ENCODE peak calls at places on chromosomes 6 and 20, in ten cellular contexts. One of them, this sample, is unnamed.

GRCh38 chr6:154441995-154442310 is 68.5 kb downstream of the CNKSR3 start:
- DNase-seq in skeletal muscle cell: no peak
- DNase-seq in Ammon's horn: no peak
- DNase-seq in activated CD8-positive, alpha-beta memory T cell treated with anti-CD3 and anti-CD28 coated beads for 1 hour: no peak
- DNase-seq in PC-3: no peak
- DNase-seq in ascending aorta: no peak
- DNase-seq in GM03348: no peak
- DNase-seq in CD4-positive, alpha-beta T cell: no peak
- DNase-seq in tibial artery: no peak
- DNase-seq in activated CD4-positive, alpha-beta T cell treated with anti-CD3 and anti-CD28 coated beads, Interleukin-2, amount 50 U/mL, for 4 hours: no peak
- DNase-seq in this sample: no peak

GRCh38 chr6:4270799-4271198 is 135.4 kb upstream of the ECI2 start:
- DNase-seq in skeletal muscle cell: no peak
- DNase-seq in Ammon's horn: peak
- DNase-seq in activated CD8-positive, alpha-beta memory T cell treated with anti-CD3 and anti-CD28 coated beads for 1 hour: no peak
- DNase-seq in PC-3: peak
- DNase-seq in ascending aorta: no peak
- DNase-seq in GM03348: peak
- DNase-seq in CD4-positive, alpha-beta T cell: no peak
- DNase-seq in tibial artery: no peak
- DNase-seq in activated CD4-positive, alpha-beta T cell treated with anti-CD3 and anti-CD28 coated beads, Interleukin-2, amount 50 U/mL, for 4 hours: no peak
- DNase-seq in this sample: no peak

GRCh38 chr6:153058291-153058690 is 55.8 kb upstream of the MTRF1L start:
- DNase-seq in skeletal muscle cell: no peak
- DNase-seq in Ammon's horn: no peak
- DNase-seq in activated CD8-positive, alpha-beta memory T cell treated with anti-CD3 and anti-CD28 coated beads for 1 hour: no peak
- DNase-seq in PC-3: peak
- DNase-seq in ascending aorta: no peak
- DNase-seq in GM03348: no peak
- DNase-seq in CD4-positive, alpha-beta T cell: no peak
- DNase-seq in tibial artery: no peak
- DNase-seq in activated CD4-positive, alpha-beta T cell treated with anti-CD3 and anti-CD28 coated beads, Interleukin-2, amount 50 U/mL, for 4 hours: no peak
- DNase-seq in this sample: no peak

GRCh38 chr6:133435065-133435728 is 194.0 kb downstream of the EYA4 start:
- DNase-seq in skeletal muscle cell: no peak
- DNase-seq in Ammon's horn: no peak
- DNase-seq in activated CD8-positive, alpha-beta memory T cell treated with anti-CD3 and anti-CD28 coated beads for 1 hour: no peak
- DNase-seq in PC-3: no peak
- DNase-seq in ascending aorta: no peak
- DNase-seq in GM03348: no peak
- DNase-seq in CD4-positive, alpha-beta T cell: no peak
- DNase-seq in tibial artery: no peak
- DNase-seq in activated CD4-positive, alpha-beta T cell treated with anti-CD3 and anti-CD28 coated beads, Interleukin-2, amount 50 U/mL, for 4 hours: no peak
- DNase-seq in this sample: no peak

GRCh38 chr20:8855315-8855714 is 213.6 kb upstream of the PLCB4 start:
- DNase-seq in skeletal muscle cell: peak
- DNase-seq in Ammon's horn: no peak
- DNase-seq in activated CD8-positive, alpha-beta memory T cell treated with anti-CD3 and anti-CD28 coated beads for 1 hour: no peak
- DNase-seq in PC-3: peak
- DNase-seq in ascending aorta: no peak
- DNase-seq in GM03348: peak
- DNase-seq in CD4-positive, alpha-beta T cell: no peak
- DNase-seq in tibial artery: no peak
- DNase-seq in activated CD4-positive, alpha-beta T cell treated with anti-CD3 and anti-CD28 coated beads, Interleukin-2, amount 50 U/mL, for 4 hours: no peak
- DNase-seq in this sample: no peak

GRCh38 chr6:118198746-118199145 is 291.7 kb downstream of the SLC35F1 start:
- DNase-seq in skeletal muscle cell: no peak
- DNase-seq in Ammon's horn: no peak
- DNase-seq in activated CD8-positive, alpha-beta memory T cell treated with anti-CD3 and anti-CD28 coated beads for 1 hour: no peak
- DNase-seq in PC-3: no peak
- DNase-seq in ascending aorta: no peak
- DNase-seq in GM03348: no peak
- DNase-seq in CD4-positive, alpha-beta T cell: no peak
- DNase-seq in tibial artery: no peak
- DNase-seq in activated CD4-positive, alpha-beta T cell treated with anti-CD3 and anti-CD28 coated beads, Interleukin-2, amount 50 U/mL, for 4 hours: no peak
- DNase-seq in this sample: no peak

GRCh38 chr6:157965387-157965786 is 16.3 kb upstream of the SYNJ2 start:
- DNase-seq in skeletal muscle cell: no peak
- DNase-seq in Ammon's horn: no peak
- DNase-seq in activated CD8-positive, alpha-beta memory T cell treated with anti-CD3 and anti-CD28 coated beads for 1 hour: no peak
- DNase-seq in PC-3: no peak
- DNase-seq in ascending aorta: no peak
- DNase-seq in GM03348: no peak
- DNase-seq in CD4-positive, alpha-beta T cell: no peak
- DNase-seq in tibial artery: no peak
- DNase-seq in activated CD4-positive, alpha-beta T cell treated with anti-CD3 and anti-CD28 coated beads, Interleukin-2, amount 50 U/mL, for 4 hours: no peak
- DNase-seq in this sample: no peak

GRCh38 chr6:127717384-127717783 is 140.4 kb downstream of the C6orf58 start:
- DNase-seq in skeletal muscle cell: no peak
- DNase-seq in Ammon's horn: no peak
- DNase-seq in activated CD8-positive, alpha-beta memory T cell treated with anti-CD3 and anti-CD28 coated beads for 1 hour: no peak
- DNase-seq in PC-3: no peak
- DNase-seq in ascending aorta: no peak
- DNase-seq in GM03348: no peak
- DNase-seq in CD4-positive, alpha-beta T cell: no peak
- DNase-seq in tibial artery: no peak
- DNase-seq in activated CD4-positive, alpha-beta T cell treated with anti-CD3 and anti-CD28 coated beads, Interleukin-2, amount 50 U/mL, for 4 hours: no peak
- DNase-seq in this sample: no peak

GRCh38 chr20:10501377-10501776 is 66.3 kb downstream of the SLX4IP start:
- DNase-seq in skeletal muscle cell: no peak
- DNase-seq in Ammon's horn: peak
- DNase-seq in activated CD8-positive, alpha-beta memory T cell treated with anti-CD3 and anti-CD28 coated beads for 1 hour: no peak
- DNase-seq in PC-3: no peak
- DNase-seq in ascending aorta: no peak
- DNase-seq in GM03348: no peak
- DNase-seq in CD4-positive, alpha-beta T cell: no peak
- DNase-seq in tibial artery: no peak
- DNase-seq in activated CD4-positive, alpha-beta T cell treated with anti-CD3 and anti-CD28 coated beads, Interleukin-2, amount 50 U/mL, for 4 hours: no peak
- DNase-seq in this sample: no peak

This sample was measured in GM12891.